ENCODE peak calls at places on chromosomes 7 and 10, in seven cellular contexts. T is K562, Y is spleen, V is stomach, W is H1, C is transverse colon, G is GM23338. X is an unnamed sample.

GRCh38 chr7:29987083-29987482 is 2.5 kb downstream of the SCRN1 start:
- DNase-seq in V (no peak), W (no peak), Y (no peak), C (no peak), G (no peak), T (no peak), X (no peak)

GRCh38 chr10:12712284-12712983 is 289.1 kb downstream of the CCDC3 start:
- DNase-seq in Y (no peak), C (no peak), G (no peak), W (no peak), T (no peak), V (no peak), X (no peak)

GRCh38 chr7:128422856-128423255 is 13.1 kb upstream of the IMPDH1 start:
- DNase-seq in T (no peak), V (no peak), C (no peak), Y (no peak), W (no peak), G (no peak), X (no peak)

GRCh38 chr10:57973451-57973850 is 294.2 kb downstream of the IPMK start:
- DNase-seq in Y (no peak), W (no peak), G (no peak), V (no peak), T (no peak), C (no peak), X (no peak)

GRCh38 chr10:73017955-73018480 is 63.4 kb upstream of the PLA2G12B start:
- DNase-seq in C (no peak), T (no peak), Y (no peak), V (no peak), G (no peak), W (no peak), X (no peak)

GRCh38 chr7:7861211-7861633 is 107.4 kb upstream of the GLCCI1 start:
- DNase-seq in Y (no peak), G (no peak), C (no peak), T (no peak), W (no peak), V (no peak), X (no peak)

GRCh38 chr10:62136931-62137330 is 131.7 kb downstream of the RTKN2 start:
- DNase-seq in Y (no peak), W (no peak), T (no peak), C (no peak), V (no peak), G (no peak), X (no peak)

GRCh38 chr7:96823274-96823673 is 113.6 kb upstream of the SEM1 start:
- DNase-seq in T (no peak), G (no peak), C (no peak), V (no peak), Y (no peak), W (no peak), X (no peak)

GRCh38 chr10:96720422-96721206 is at the start of gene PIK3AP1:
- DNase-seq in W (peak), Y (peak), T (peak), C (peak), G (peak), V (peak), X (no peak)

GRCh38 chr10:119235381-119235780 is 28.0 kb downstream of the GRK5 start:
- DNase-seq in T (no peak), Y (no peak), V (no peak), G (no peak), W (no peak), C (no peak), X (no peak)

GRCh38 chr10:37436361-37436760 is 311.0 kb downstream of the ANKRD30A start:
- DNase-seq in W (no peak), G (no peak), T (no peak), V (no peak), Y (no peak), C (no peak), X (no peak)

GRCh38 chr7:10888861-10889260 is 84.8 kb upstream of the PHF14 start:
- DNase-seq in T (no peak), V (no peak), Y (no peak), C (no peak), G (no peak), W (no peak), X (no peak)

GRCh38 chr7:29265208-29265923 is 70.8 kb downstream of the CHN2 start:
- DNase-seq in W (no peak), G (no peak), V (no peak), Y (no peak), C (no peak), T (no peak), X (no peak)

GRCh38 chr10:87761892-87762291 is 56.1 kb downstream of the ATAD1 start:
- DNase-seq in T (no peak), G (no peak), Y (no peak), V (no peak), W (no peak), C (no peak), X (no peak)

GRCh38 chr10:93844979-93845626 is 48.7 kb upstream of the SLC35G1 start:
- DNase-seq in C (no peak), Y (no peak), T (no peak), W (no peak), G (no peak), V (no peak), X (no peak)

DNA sequence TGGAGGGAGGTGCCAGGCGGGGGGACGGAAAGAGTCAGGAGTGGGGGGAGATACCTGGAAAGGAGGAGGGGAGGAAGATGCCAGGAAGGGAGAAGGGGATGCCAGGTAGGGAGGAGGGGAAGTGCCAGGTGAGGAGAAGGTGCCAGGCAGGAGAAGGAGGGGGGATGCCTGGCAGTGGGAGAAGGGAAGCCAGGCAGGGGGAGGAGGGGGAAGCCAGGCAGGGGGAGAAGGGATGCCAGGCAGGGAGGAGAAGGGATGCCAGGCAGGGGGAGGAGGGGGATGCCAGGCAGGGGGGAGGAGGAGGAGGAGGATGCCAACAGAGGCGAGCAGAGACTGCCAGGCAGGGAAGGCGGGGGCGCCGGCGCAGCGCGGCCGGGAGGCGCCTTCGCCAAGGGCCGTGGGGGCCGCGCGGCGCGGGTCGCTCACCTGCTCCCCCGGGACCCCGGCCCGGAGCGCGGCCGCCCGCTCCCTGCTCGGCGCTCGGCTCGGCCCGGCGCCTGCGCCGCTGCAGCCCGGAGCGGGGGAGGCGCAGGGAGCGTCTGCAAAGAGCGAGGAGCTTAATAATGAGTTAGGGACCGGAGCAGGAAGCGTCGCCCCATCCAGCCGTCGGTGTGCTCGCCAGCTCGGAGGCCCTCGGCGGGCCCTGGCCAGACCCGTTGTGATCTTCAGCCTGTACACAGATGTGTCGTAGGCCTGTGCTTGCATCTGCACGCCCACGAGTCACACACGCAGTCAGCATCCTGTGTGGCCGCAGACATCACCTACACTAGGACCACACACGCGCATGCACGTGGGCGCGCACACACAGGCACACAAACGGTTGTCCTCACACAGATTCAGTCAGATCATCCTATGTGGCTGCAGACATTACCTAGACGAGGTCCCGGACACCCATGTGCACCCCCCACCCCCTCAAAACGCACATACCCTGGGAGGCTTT is 28.4 kb upstream of the SMARCD3 start:
- DNase-seq in W (peak), C (peak), Y (peak), G (peak), V (peak), T (peak), X (no peak)
- TF ChIP-seq POLR2AphosphoS5 in W (no peak), C (no peak), Y (peak), G (peak), V (no peak), T (no peak), X (no peak)

DNA sequence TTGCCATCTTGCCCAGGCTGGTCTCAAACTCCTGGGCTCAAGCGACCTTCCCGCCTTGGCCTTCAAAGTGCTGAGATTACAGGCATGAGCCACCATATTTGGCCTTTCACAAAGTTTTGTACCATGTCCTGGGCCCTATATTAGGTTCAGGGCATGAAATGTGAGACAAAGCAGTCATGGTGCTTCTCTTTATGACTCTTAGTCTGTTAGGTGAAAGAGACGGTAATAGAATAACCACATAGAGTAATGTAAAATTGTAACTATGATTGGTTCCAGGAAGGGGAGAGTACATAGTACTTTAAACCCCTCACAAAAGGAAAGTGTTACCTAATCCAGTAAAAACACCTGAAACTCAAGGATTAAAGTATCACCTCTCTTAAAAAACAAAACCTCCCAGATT is 144.7 kb downstream of the SPAG6 start:
- DNase-seq in Y (no peak), V (no peak), C (no peak), W (no peak), G (no peak), T (no peak), X (no peak)
- TF ChIP-seq POLR2AphosphoS5 in Y (no peak), V (no peak), C (no peak), W (no peak), G (no peak), T (no peak), X (no peak)

GRCh38 chr7:100071018-100071723 is 10.4 kb downstream of the ZNF3 start:
- DNase-seq in W (no peak), C (no peak), Y (no peak), V (no peak), T (peak), G (no peak), X (no peak)

GRCh38 chr7:100077205-100077604 is 4.3 kb downstream of the ZNF3 start:
- DNase-seq in Y (no peak), G (no peak), T (no peak), V (no peak), C (peak), W (no peak), X (no peak)

GRCh38 chr7:100069991-100070390 is 11.5 kb downstream of the ZNF3 start:
- DNase-seq in Y (no peak), G (no peak), C (no peak), V (no peak), T (no peak), W (no peak), X (no peak)

GRCh38 chr7:100075418-100075817 is 6.1 kb downstream of the ZNF3 start:
- DNase-seq in Y (no peak), W (no peak), V (no peak), C (no peak), T (no peak), G (no peak), X (no peak)

DNA sequence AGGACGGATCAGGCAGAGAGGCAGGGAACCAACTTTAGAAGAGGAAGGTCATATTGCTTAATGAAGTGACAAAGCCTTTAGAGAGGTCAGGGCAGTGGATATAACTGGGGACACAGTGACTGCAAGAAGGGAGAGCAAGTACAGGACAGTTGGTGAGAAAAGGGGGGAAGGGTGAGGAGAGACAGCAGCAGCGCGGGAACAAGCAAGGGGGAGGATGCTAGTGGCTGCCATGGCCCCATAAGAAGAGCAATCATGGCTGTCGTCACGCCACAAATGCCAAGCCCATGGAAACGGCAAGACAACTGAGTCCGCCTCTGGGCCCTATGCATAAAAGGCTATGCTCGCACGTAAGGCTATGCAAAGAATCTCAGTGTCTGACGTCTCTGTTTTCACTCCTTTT is 9.1 kb downstream of the ZNF3 start:
- DNase-seq in Y (no peak), C (no peak), G (no peak), V (no peak), W (no peak), T (no peak), X (no peak)
- TF ChIP-seq POLR2AphosphoS5 in Y (no peak), C (no peak), G (no peak), V (no peak), W (peak), T (no peak), X (no peak)

GRCh38 chr7:27587429-27587828 is 75.3 kb downstream of the HIBADH start:
- DNase-seq in C (no peak), G (no peak), V (no peak), Y (no peak), W (no peak), T (no peak), X (no peak)
- TF ChIP-seq POLR2AphosphoS5 in C (no peak), G (no peak), V (no peak), Y (no peak), W (no peak), T (no peak), X (no peak)